ENCODE peak calls at places on chromosome 16, in six cellular contexts. K is iPS-NIHi11; Z is NCI-H69; M is amniotic stem cell; R is activated naive CD4-positive, alpha-beta T cell; Q is EL. U is an unnamed sample.

GRCh38 chr16:57773680-57774295 is 28.5 kb downstream of the KIFC3 start:
- DNase-seq in Z (no peak), R (no peak), K (no peak), Q (peak), M (no peak), U (no peak)

GRCh38 chr16:27665881-27666280 is 115.9 kb downstream of the KATNIP start:
- DNase-seq in K (no peak), M (no peak), Z (no peak), R (no peak), Q (no peak), U (no peak)

GRCh38 chr16:89449726-89450335 is 40.5 kb downstream of the ANKRD11 start:
- DNase-seq in K (no peak), Z (no peak), M (no peak), R (no peak), Q (peak), U (no peak)

GRCh38 chr16:67966549-67967182 is 1.8 kb downstream of the SLC12A4 start:
- DNase-seq in R (no peak), M (no peak), Q (peak), K (peak), Z (peak), U (peak)

GRCh38 chr16:55622930-55623561 is 32.7 kb upstream of the SLC6A2 start:
- DNase-seq in Q (no peak), R (no peak), M (no peak), K (peak), Z (peak), U (peak)

GRCh38 chr16:54651440-54651839 is 279.2 kb upstream of the IRX5 start:
- DNase-seq in M (no peak), R (no peak), K (peak), Q (no peak), Z (peak), U (no peak)

GRCh38 chr16:2743007-2743810 is 9.2 kb upstream of the SRRM2 start:
- DNase-seq in K (no peak), M (no peak), R (no peak), Z (no peak), Q (no peak), U (no peak)

GRCh38 chr16:68642436-68643064 is 2.6 kb upstream of the CDH3 start:
- DNase-seq in K (peak), M (no peak), Z (peak), Q (peak), R (no peak), U (peak)

GRCh38 chr16:58062821-58063220 is 37.3 kb downstream of the MMP15 start:
- DNase-seq in M (no peak), K (peak), Z (no peak), Q (no peak), R (no peak), U (no peak)

GRCh38 chr16:89094252-89094901 is 725 bp downstream of the ACSF3 start:
- DNase-seq in R (no peak), Z (peak), K (no peak), Q (peak), M (no peak), U (peak)

GRCh38 chr16:86432691-86433090 is 77.6 kb upstream of the FOXF1 start:
- DNase-seq in M (no peak), K (no peak), R (no peak), Z (no peak), Q (no peak), U (no peak)

GRCh38 chr16:67101683-67102082 is 8.1 kb upstream of the PHAF1 start:
- DNase-seq in R (no peak), Z (no peak), K (no peak), Q (peak), M (no peak), U (no peak)

GRCh38 chr16:86337581-86338402 is 172.5 kb upstream of the FOXF1 start:
- DNase-seq in Z (no peak), K (no peak), R (no peak), Q (no peak), M (no peak), U (no peak)